ENCODE peak calls at places on chromosomes 11 and 22, in nine cellular contexts. Q is AG09309; L is astrocyte of the spinal cord; B is mammary epithelial cell; H is ascending aorta; D is CD8-positive, alpha-beta memory T cell; W is HAP-1; N is left ventricle myocardium inferior; F is Peyer's patch. X is an unnamed sample.

GRCh38 chr11:1300569-1301187 is 8.8 kb downstream of the TOLLIP start:
- DNase-seq in N (no peak), W (no peak), B (no peak), L (no peak), Q (no peak), D (no peak), F (peak; percentile 8), H (no peak), X (no peak)

GRCh38 chr11:95231881-95232605 is 1.0 kb upstream of the SESN3 start:
- DNase-seq in N (peak; percentile 66), W (peak; percentile 37), B (peak; percentile 57), F (peak; percentile 87), L (peak; percentile 62), D (peak; percentile 44), H (peak; percentile 89), Q (no peak), X (peak; percentile 78)

GRCh38 chr11:60511393-60511792 is 3.8 kb upstream of the MS4A13 start:
- DNase-seq in H (no peak), F (no peak), D (no peak), L (no peak), W (no peak), N (no peak), Q (no peak), B (no peak), X (no peak)

GRCh38 chr11:29937526-29937925 is 79.3 kb downstream of the KCNA4 start:
- DNase-seq in B (no peak), H (no peak), D (no peak), N (no peak), L (no peak), F (no peak), Q (no peak), W (no peak), X (no peak)

GRCh38 chr11:121479839-121480238 is 27.1 kb upstream of the SORL1-AS1 start:
- DNase-seq in L (no peak), W (no peak), F (no peak), N (no peak), H (no peak), D (no peak), B (no peak), Q (no peak), X (no peak)

GRCh38 chr11:69135420-69136363 is 20.0 kb upstream of the SMIM38 start:
- DNase-seq in W (no peak), H (no peak), D (no peak), B (peak; percentile 40), Q (no peak), L (no peak), F (no peak), N (no peak), X (peak; percentile 19)

GRCh38 chr11:85810521-85810870 is 445 bp downstream of the SYTL2 start:
- DNase-seq in D (no peak), L (no peak), N (no peak), Q (no peak), F (no peak), B (no peak), H (no peak), W (no peak), X (no peak)

GRCh38 chr11:133987221-133987620 is 30.5 kb upstream of the IGSF9B start:
- DNase-seq in D (no peak), B (no peak), Q (no peak), H (no peak), W (no peak), L (no peak), F (no peak), N (no peak), X (peak; percentile 53)

GRCh38 chr11:56906683-56907148 is 82.0 kb upstream of the OR5AK2 start:
- DNase-seq in F (no peak), Q (no peak), L (no peak), D (no peak), B (peak; percentile 91), W (no peak), H (no peak), N (no peak), X (no peak)

GRCh38 chr11:35734669-35735068 is 72.1 kb downstream of the TRIM44 start:
- DNase-seq in L (no peak), B (no peak), W (no peak), Q (no peak), F (no peak), H (no peak), N (no peak), D (no peak), X (no peak)

GRCh38 chr22:26656896-26657851 is at the start of gene MIAT:
- DNase-seq in F (peak; percentile 73), Q (no peak), H (no peak), B (no peak), L (no peak), D (peak; percentile 72), N (no peak), W (no peak), X (peak; percentile 49)

GRCh38 chr22:27580311-27580897 is 221.2 kb downstream of the MN1 start:
- DNase-seq in N (no peak), Q (no peak), F (no peak), B (no peak), L (no peak), W (no peak), H (no peak), D (no peak), X (no peak)

GRCh38 chr11:72013765-72014711 is 15.3 kb downstream of the IL18BP start:
- DNase-seq in L (peak; percentile 37), F (no peak), B (no peak), N (no peak), W (no peak), H (peak; percentile 65), Q (no peak), D (no peak), X (no peak)

GRCh38 chr11:9461760-9462134 is 935 bp downstream of the ZNF143 start:
- DNase-seq in W (no peak), Q (no peak), L (peak; percentile 53), D (no peak), H (no peak), F (no peak), N (no peak), B (peak; percentile 17), X (no peak)

GRCh38 chr11:12092714-12093113 is 17.7 kb upstream of the MICAL2 start:
- DNase-seq in B (no peak), D (no peak), Q (no peak), L (no peak), H (no peak), W (no peak), F (no peak), N (no peak), X (no peak)

DNA sequence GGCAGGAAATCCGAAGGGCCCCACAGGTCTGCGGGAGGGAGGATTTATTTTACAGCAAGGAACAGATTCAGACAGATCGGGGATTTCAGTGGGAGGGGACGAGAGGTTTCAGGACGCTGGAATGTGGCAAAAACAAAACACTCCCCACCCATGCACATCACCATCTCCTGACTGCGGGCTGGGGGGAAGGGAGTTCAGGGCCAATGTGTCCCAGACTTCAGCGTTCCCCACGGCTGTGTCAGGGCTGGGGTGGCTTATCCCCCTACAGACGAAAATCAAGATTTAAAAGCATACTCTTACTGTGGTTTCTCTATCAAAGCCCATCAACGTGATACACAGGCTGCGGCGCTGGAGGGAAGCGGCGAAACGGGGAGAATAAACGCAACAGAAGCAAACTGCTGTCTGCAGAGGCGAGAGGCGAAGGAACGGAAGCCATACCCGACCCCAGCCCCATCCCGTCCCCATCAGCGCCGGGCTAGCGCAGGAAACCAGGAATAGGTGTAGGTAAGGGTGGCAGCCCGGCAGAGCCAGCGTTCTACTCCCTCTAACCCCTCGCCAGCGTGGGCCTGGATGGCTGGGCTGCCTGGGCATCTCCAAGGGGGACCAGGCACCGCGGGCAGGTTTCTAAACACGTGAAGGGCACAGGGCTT is 2.7 kb downstream of the TENM4 start:
- DNase-seq in W (peak; percentile 87), N (no peak), F (no peak), Q (no peak), B (peak; percentile 81), H (peak; percentile 69), D (no peak), L (peak; percentile 62), X (no peak)
- H3K4me3 ChIP-seq in W (peak overlapping the region; percentile 91), N (peak overlapping the region; percentile 71), F (peak overlapping the region; percentile 32), Q (peak overlapping the region; percentile 65), B (peak overlapping the region; percentile 71), H (peak overlapping the region; percentile 73), D (no peak overlapping the region), L (peak overlapping the region; percentile 78), X (peak overlapping the region; percentile 36)

GRCh38 chr11:19245351-19245750 is 4.6 kb upstream of the E2F8 start:
- DNase-seq in Q (no peak), D (no peak), W (no peak), H (no peak), L (no peak), F (no peak), N (no peak), B (no peak), X (no peak)

GRCh38 chr11:19243601-19244000 is 2.9 kb upstream of the E2F8 start:
- DNase-seq in L (no peak), F (no peak), Q (no peak), N (no peak), D (no peak), H (no peak), B (no peak), W (no peak), X (no peak)

GRCh38 chr11:19243143-19243542 is 2.4 kb upstream of the E2F8 start:
- DNase-seq in D (no peak), F (no peak), Q (no peak), W (no peak), L (no peak), B (no peak), H (no peak), N (no peak), X (no peak)

GRCh38 chr11:19244084-19244483 is 3.3 kb upstream of the E2F8 start:
- DNase-seq in F (no peak), N (no peak), L (no peak), W (no peak), B (peak; percentile 86), H (no peak), Q (no peak), D (no peak), X (no peak)

GRCh38 chr11:19244621-19245020 is 3.9 kb upstream of the E2F8 start:
- DNase-seq in D (no peak), H (no peak), N (no peak), W (no peak), L (no peak), B (peak; percentile 90), F (no peak), Q (no peak), X (no peak)
- H3K4me3 ChIP-seq in D (no peak overlapping the region), H (no peak overlapping the region), N (no peak overlapping the region), W (no peak overlapping the region), L (no peak overlapping the region), B (no peak overlapping the region), F (no peak overlapping the region), Q (no peak overlapping the region), X (no peak overlapping the region)

GRCh38 chr11:66345316-66345649 is 379 bp upstream of the BRMS1 start:
- DNase-seq in W (no peak), N (no peak), B (no peak), Q (no peak), L (no peak), D (no peak), F (no peak), H (no peak), X (no peak)
- H3K4me3 ChIP-seq in W (peak overlapping the region; percentile 97), N (peak overlapping the region; percentile 89), B (peak overlapping the region; percentile 95), Q (peak overlapping the region; percentile 86), L (peak overlapping the region; percentile 92), D (peak overlapping the region; percentile 96), F (peak overlapping the region; percentile 97), H (peak overlapping the region; percentile 90), X (peak overlapping the region; percentile 65)

DNA sequence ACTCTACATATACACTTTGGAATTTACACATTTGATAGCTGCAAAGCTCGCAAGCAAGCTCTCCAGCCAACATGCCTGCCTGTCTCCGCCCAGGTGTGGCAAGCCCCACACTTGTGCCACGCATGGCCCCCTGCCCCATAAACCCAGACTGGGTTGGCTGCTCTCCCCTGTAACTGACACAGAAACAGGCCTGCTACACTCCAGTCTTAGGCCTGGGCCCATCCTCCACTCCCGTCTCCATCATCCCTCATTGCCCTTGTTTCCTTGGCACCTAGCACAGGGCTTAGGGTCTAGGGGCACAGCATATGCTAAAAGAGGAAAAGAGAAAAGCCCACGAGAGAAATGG is 41.4 kb downstream of the PACSIN2 start:
- DNase-seq in F (no peak), H (no peak), L (no peak), W (no peak), B (no peak), Q (no peak), N (no peak), D (no peak), X (no peak)
- H3K4me3 ChIP-seq in F (no peak overlapping the region), H (no peak overlapping the region), L (no peak overlapping the region), W (no peak overlapping the region), B (no peak overlapping the region), Q (no peak overlapping the region), N (no peak overlapping the region), D (no peak overlapping the region), X (no peak overlapping the region)

X was measured in left lung.